ENCODE peak calls at places on chromosomes 4 and X, in six cellular contexts. F is HepG2, U is A549, R is K562, I is upper lobe of left lung, T is GM12878. M is an unnamed sample.

GRCh38 chrX:16712825-16713155 is 321 bp upstream of the CTPS2 start:
- ATAC-seq in I (peak; percentile 50), F (peak; percentile 66), R (peak; percentile 62), U (peak; percentile 58), T (peak; percentile 32), M (peak; percentile 65)

GRCh38 chrX:2889045-2889605 is 40.0 kb downstream of the ARSD start:
- ATAC-seq in U (peak; percentile 56), F (no peak), I (no peak), T (no peak), R (no peak), M (no peak)

GRCh38 chr4:59243038-59243437 is 1957.1 kb upstream of the ADGRL3 start:
- ATAC-seq in F (no peak), I (no peak), R (no peak), U (no peak), T (no peak), M (no peak)

GRCh38 chr4:7672601-7673000 is 237.9 kb upstream of the PSAPL1 start:
- ATAC-seq in F (no peak), R (no peak), I (no peak), U (no peak), T (no peak), M (no peak)

GRCh38 chr4:41985151-41985550 is 3.6 kb downstream of the DCAF4L1 start:
- ATAC-seq in U (no peak), T (no peak), I (no peak), F (no peak), R (no peak), M (no peak)

GRCh38 chr4:6152879-6153705 is 47.3 kb downstream of the JAKMIP1 start:
- ATAC-seq in F (no peak), I (no peak), R (no peak), U (no peak), T (peak; percentile 74), M (no peak)

GRCh38 chrX:44974462-44974861 is 101.5 kb downstream of the KDM6A start:
- ATAC-seq in F (no peak), R (no peak), T (no peak), U (no peak), I (no peak), M (no peak)

GRCh38 chr4:147842573-147842972 is 110.7 kb downstream of the ARHGAP10 start:
- ATAC-seq in F (no peak), T (no peak), U (no peak), I (no peak), R (peak; percentile 52), M (peak; percentile 52)

GRCh38 chrX:78378476-78379115 is 51.2 kb upstream of the CYSLTR1 start:
- ATAC-seq in I (no peak), U (no peak), R (no peak), F (no peak), T (no peak), M (no peak)

GRCh38 chr4:145930592-145930991 is 8.0 kb downstream of the ZNF827 start:
- ATAC-seq in T (peak; percentile 15), R (no peak), F (no peak), I (no peak), U (no peak), M (no peak)

GRCh38 chr4:80173841-80174240 is 23.5 kb upstream of the PRDM8 start:
- ATAC-seq in T (peak; percentile 10), F (no peak), U (no peak), R (peak; percentile 60), I (no peak), M (no peak)

GRCh38 chr4:53119685-53120084 is 246.2 kb downstream of the SCFD2 start:
- ATAC-seq in U (no peak), T (no peak), R (no peak), F (peak; percentile 57), I (no peak), M (no peak)

GRCh38 chrX:70422886-70423336 is at the start of gene GDPD2:
- ATAC-seq in F (peak; percentile 95), R (peak; percentile 38), T (peak; percentile 70), U (peak; percentile 84), I (no peak), M (no peak)

GRCh38 chr4:37678624-37679023 is 7.6 kb downstream of the RELL1 start:
- ATAC-seq in U (no peak), T (no peak), R (no peak), I (no peak), F (no peak), M (no peak)

GRCh38 chrX:152941328-152942111 is 43.7 kb downstream of the ZNF185 start:
- ATAC-seq in I (peak; percentile 93), F (peak; percentile 93), T (peak; percentile 97), R (peak; percentile 97), U (peak; percentile 90), M (peak; percentile 97)
- TF ChIP-seq EP300 in I (no peak), F (no peak), T (no peak), R (peak; percentile 29), U (no peak), M (no peak)

GRCh38 chrX:103063918-103064434 is at the start of gene BEX1:
- ATAC-seq in T (no peak), I (peak; percentile 55), F (peak; percentile 93), R (no peak), U (no peak), M (peak; percentile 51)
- H3K4me3 ChIP-seq in T (no peak within 1 kb of the TSS), I (peak within 1 kb of the TSS; percentile 30), F (peak within 1 kb of the TSS; percentile 40), R (no peak within 1 kb of the TSS), U (no peak within 1 kb of the TSS), M (peak within 1 kb of the TSS; percentile 48)

DNA sequence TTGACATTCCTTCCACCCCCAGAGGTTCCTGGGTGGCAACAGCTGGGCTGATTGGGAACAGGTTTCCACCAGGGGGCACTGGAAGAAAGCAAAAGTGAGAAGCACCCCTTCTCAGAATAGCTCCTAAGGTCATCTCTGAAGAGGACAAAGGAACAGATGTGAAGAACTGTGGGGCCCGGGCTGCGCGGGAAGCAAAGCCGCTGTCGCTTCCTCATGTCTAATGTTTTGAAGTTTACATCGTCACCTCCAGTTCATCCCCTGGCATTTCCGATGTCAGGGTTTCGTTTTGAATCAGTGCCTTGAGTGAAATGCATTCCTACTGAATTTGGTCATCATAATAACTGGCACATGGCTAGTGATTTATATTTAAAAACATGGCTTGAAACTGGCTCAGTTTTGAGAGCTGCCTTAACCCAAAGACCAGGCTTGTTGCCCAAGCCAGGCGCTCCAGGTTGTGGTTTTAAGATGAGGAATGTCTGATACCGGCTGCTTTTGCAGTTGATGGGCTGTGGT is 6.1 kb downstream of the TXK start:
- ATAC-seq in I (peak; percentile 68), F (peak; percentile 97), R (peak; percentile 90), U (peak; percentile 96), T (peak; percentile 92), M (peak; percentile 50)
- TF ChIP-seq EP300 in I (no peak), F (no peak), R (no peak), U (no peak), T (no peak), M (no peak)

DNA sequence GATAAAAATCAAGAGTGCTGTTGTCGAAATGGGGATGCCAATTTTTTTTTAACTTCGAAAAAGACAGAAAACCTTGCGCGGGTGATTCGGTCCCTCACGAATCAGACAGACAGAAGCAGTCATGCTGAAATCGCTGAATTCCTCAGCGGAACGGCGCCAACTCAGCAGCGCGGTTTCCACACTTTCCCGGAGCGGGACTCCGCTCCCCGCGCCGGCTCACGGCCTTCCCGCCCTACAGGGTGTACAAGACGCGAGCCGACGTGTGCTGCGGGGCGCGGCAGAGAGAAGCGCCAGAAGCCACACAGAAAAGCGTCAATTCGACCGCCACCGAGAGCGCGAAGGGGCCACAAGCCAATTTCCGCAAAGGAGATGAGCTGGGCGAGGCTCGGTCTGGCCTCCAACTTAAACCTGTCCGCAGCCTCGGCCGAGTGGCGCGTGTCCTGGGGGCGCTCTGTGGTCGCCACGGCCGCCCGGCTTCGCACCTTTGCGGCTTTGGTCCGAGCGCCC is 1.3 kb downstream of the NEXMIF start:
- ATAC-seq in U (no peak), F (no peak), T (peak; percentile 56), I (no peak), R (no peak), M (peak; percentile 45)
- H3K4me3 ChIP-seq in U (peak overlapping the region; percentile 49), F (no peak overlapping the region), T (peak overlapping the region; percentile 49), I (peak overlapping the region; percentile 50), R (no peak overlapping the region), M (peak overlapping the region; percentile 55)

GRCh38 chr4:142098900-142099299 is 462.5 kb downstream of the IL15 start:
- ATAC-seq in I (no peak), U (no peak), R (no peak), F (no peak), T (no peak), M (no peak)

GRCh38 chr4:142097015-142097414 is 460.6 kb downstream of the IL15 start:
- ATAC-seq in R (no peak), I (no peak), F (no peak), U (no peak), T (no peak), M (no peak)

GRCh38 chr4:142092941-142093340 is 456.6 kb downstream of the IL15 start:
- ATAC-seq in U (no peak), I (no peak), R (no peak), T (no peak), F (no peak), M (no peak)

GRCh38 chr4:142098380-142098779 is 462.0 kb downstream of the IL15 start:
- ATAC-seq in I (no peak), U (no peak), R (no peak), T (peak; percentile 30), F (no peak), M (no peak)

DNA sequence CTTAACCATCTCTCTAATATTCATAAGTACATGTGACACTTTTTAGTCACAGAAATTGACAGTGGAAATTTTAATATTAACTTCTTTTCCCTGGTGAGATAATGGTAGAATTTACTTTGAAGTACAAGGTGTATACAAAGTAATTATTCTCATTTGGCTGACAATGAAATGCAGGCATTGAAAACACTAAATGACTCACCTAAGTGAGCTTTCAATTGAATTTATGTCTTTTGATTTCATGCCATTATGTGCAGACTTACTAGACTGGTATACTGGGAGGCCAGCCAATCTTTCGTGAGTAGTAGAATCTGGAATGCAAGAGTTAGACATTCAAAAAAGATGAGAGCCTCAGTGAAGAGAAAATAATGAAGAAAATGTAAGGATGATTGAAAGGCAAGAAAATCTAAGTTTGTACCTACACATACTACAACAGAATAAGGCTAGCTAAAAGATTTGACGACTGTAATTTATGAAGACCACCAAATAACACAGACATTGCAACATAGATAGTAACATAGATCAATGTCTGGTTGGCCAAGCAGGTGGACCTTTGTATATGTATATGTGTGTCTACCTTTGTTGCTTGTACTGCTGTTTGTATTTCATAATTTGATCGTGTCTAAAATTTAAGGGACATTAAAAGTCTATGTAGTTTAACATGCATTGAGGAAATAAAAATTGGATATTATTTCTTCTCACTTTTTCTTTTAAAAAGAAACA is 459.7 kb downstream of the IL15 start:
- ATAC-seq in F (no peak), I (no peak), T (no peak), U (peak; percentile 67), R (no peak), M (no peak)
- TF ChIP-seq EP300 in F (no peak), I (no peak), T (no peak), U (peak; percentile 91), R (no peak), M (no peak)

GRCh38 chr4:51895816-51896408 is 53.0 kb downstream of the DCUN1D4 start:
- ATAC-seq in I (peak; percentile 86), F (peak; percentile 100), U (peak; percentile 91), R (peak; percentile 100), T (peak; percentile 100), M (peak; percentile 88)
- H3K4me3 ChIP-seq in I (no peak overlapping the region), F (no peak overlapping the region), U (no peak overlapping the region), R (no peak overlapping the region), T (no peak overlapping the region), M (no peak overlapping the region)

DNA sequence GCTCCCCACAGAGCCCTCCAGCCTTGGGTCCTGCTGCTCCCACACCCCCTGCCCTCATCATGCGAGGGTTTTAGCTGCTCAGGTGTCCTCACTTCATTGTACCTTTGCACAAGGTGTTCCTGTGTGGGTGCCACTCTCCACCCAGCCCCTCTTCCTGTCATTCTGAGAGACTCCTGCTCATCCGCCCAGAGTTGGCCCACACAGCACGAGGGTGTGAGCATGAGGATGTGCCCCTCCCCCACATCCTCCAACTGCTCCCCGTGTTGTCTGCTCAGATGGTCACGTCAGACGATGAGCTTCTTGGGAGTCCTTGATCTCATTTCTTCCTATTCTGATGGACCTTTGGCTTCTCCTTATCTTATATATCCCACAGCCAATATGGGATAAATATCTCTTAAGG is 53.2 kb downstream of the HTT-AS start:
- ATAC-seq in U (no peak), F (no peak), R (no peak), I (no peak), T (no peak), M (no peak)
- TF ChIP-seq EP300 in U (no peak), F (no peak), R (no peak), I (no peak), T (no peak), M (no peak)